ENCODE peak calls at places on chromosomes 1 and 21, in ten cellular contexts. W, Q, E, J, D, U, Y, O, Z and H are unnamed samples.

GRCh38 chr1:172704446-172705176 is 45.7 kb downstream of the FASLG start:
- DNase-seq in W (no peak), Q (no peak), E (no peak), J (no peak), D (no peak), U (no peak), Y (no peak), O (no peak), Z (no peak), H (no peak)

GRCh38 chr1:85576642-85577420 is 3.7 kb upstream of the CCN1 start:
- DNase-seq in W (peak; percentile 93), Q (peak; percentile 88), E (peak; percentile 76), J (peak; percentile 90), D (peak; percentile 80), U (no peak), Y (peak; percentile 95), O (peak; percentile 81), Z (peak; percentile 88), H (peak; percentile 74)

GRCh38 chr1:19321071-19321470 is 8.9 kb downstream of the SLC66A1 start:
- DNase-seq in W (no peak), Q (no peak), E (no peak), J (no peak), D (no peak), U (no peak), Y (no peak), O (no peak), Z (no peak), H (no peak)

GRCh38 chr1:204495078-204495753 is 611 bp upstream of the PIK3C2B start:
- DNase-seq in W (no peak), Q (no peak), E (no peak), J (no peak), D (no peak), U (no peak), Y (no peak), O (peak; percentile 15), Z (no peak), H (no peak)

GRCh38 chr1:7135463-7135862 is 350.2 kb downstream of the CAMTA1 start:
- DNase-seq in W (peak; percentile 0), Q (no peak), E (no peak), J (no peak), D (no peak), U (no peak), Y (no peak), O (no peak), Z (no peak), H (no peak)

GRCh38 chr1:212234431-212235298 is 50.5 kb upstream of the PPP2R5A start:
- DNase-seq in W (no peak), Q (no peak), E (no peak), J (peak; percentile 12), D (no peak), U (no peak), Y (no peak), O (peak; percentile 42), Z (peak; percentile 98), H (peak; percentile 38)

GRCh38 chr1:64675718-64676345 is 69.0 kb upstream of the RAVER2 start:
- DNase-seq in W (peak; percentile 19), Q (peak; percentile 3), E (no peak), J (peak; percentile 41), D (peak; percentile 12), U (peak; percentile 2), Y (no peak), O (peak; percentile 52), Z (peak; percentile 37), H (no peak)

GRCh38 chr1:94542088-94542671 is 621 bp upstream of the F3 start:
- DNase-seq in W (peak; percentile 43), Q (no peak), E (no peak), J (peak; percentile 62), D (peak; percentile 63), U (no peak), Y (peak; percentile 75), O (peak; percentile 45), Z (peak; percentile 83), H (peak; percentile 72)

GRCh38 chr1:156556354-156556753 is 16.0 kb downstream of the IQGAP3 start:
- DNase-seq in W (no peak), Q (no peak), E (no peak), J (no peak), D (no peak), U (no peak), Y (no peak), O (no peak), Z (no peak), H (no peak)

GRCh38 chr1:55143686-55144085 is 71.5 kb downstream of the USP24 start:
- DNase-seq in W (peak; percentile 51), Q (peak; percentile 59), E (no peak), J (no peak), D (no peak), U (no peak), Y (peak; percentile 85), O (peak; percentile 43), Z (no peak), H (no peak)

GRCh38 chr1:37234941-37235418 is 200.7 kb upstream of the GRIK3 start:
- DNase-seq in W (peak; percentile 92), Q (no peak), E (no peak), J (no peak), D (no peak), U (no peak), Y (peak; percentile 69), O (no peak), Z (no peak), H (no peak)

GRCh38 chr1:201531551-201532425 is 7.1 kb upstream of the NAV1 start:
- DNase-seq in W (peak; percentile 22), Q (no peak), E (no peak), J (peak; percentile 48), D (no peak), U (no peak), Y (no peak), O (no peak), Z (no peak), H (no peak)

GRCh38 chr1:93178418-93178817 is 1.8 kb downstream of the TMED5 start:
- DNase-seq in W (no peak), Q (no peak), E (no peak), J (peak; percentile 22), D (no peak), U (no peak), Y (no peak), O (no peak), Z (peak; percentile 17), H (no peak)

GRCh38 chr21:38888956-38889605 is 83.4 kb downstream of the ETS2 start:
- DNase-seq in W (no peak), Q (no peak), E (no peak), J (no peak), D (no peak), U (no peak), Y (no peak), O (peak; percentile 20), Z (peak; percentile 17), H (no peak)

GRCh38 chr1:214392246-214392645 is 111.3 kb downstream of the SMYD2 start:
- DNase-seq in W (no peak), Q (no peak), E (no peak), J (no peak), D (no peak), U (no peak), Y (no peak), O (no peak), Z (peak; percentile 84), H (no peak)

DNA sequence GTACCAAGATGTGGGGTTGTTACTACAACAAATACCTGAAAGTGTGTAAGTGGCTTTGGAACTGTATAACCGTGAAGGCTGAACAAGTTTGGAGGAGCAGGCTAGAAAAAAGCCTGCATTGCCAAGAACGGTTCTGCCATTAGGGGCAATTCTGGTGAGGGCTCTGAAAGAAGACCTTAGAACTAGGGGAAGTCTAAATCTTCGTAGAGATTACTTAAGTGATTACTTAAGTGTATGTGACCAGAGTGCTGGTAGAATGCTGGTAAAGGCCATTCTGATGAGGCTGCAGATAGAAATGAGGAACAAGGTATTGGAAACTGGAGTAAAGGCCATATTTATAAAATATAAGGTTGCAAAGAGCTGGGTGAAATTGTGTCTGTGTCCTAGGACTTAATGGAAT is 158.0 kb downstream of the CLIC6 start:
- DNase-seq in W (no peak), Q (no peak), E (no peak), J (no peak), D (no peak), U (no peak), Y (no peak), O (peak; percentile 93), Z (no peak), H (no peak)
- H3K36me3 ChIP-seq in W (no peaks in the 10 kb centered on the region), Q (no peaks in the 10 kb centered on the region), E (no peaks in the 10 kb centered on the region), J (peaks cover 66% of the 10 kb centered on the region), D (no peaks in the 10 kb centered on the region), U (peaks cover 41% of the 10 kb centered on the region), Y (no peaks in the 10 kb centered on the region), O (peaks cover 15% of the 10 kb centered on the region), Z (peaks cover 50% of the 10 kb centered on the region), H (no peaks in the 10 kb centered on the region)

DNA sequence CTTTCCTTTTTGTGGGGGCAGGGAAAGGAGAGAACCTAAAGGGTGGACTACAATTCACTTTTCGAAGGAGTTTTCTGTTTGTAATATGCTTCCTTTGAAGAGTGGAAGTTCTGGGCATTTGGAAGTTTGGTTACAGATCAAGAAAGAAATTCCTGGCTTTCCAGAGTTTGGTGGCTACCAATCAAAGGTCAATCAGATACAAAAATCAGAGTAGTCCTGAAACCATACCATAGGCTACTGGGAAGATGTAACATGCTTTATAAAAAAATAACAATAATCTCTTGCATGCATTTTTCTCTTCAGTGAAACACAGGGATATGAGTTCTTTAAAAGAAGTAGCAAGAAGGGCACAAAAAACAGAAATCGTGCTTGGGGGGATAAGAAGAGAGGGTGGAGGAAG is 63.1 kb downstream of the GADD45A start:
- DNase-seq in W (no peak), Q (no peak), E (no peak), J (no peak), D (no peak), U (no peak), Y (no peak), O (no peak), Z (no peak), H (no peak)
- H3K4me3 ChIP-seq in W (no peak overlapping the region), Q (peak overlapping the region; percentile 9), E (no peak overlapping the region), J (no peak overlapping the region), D (no peak overlapping the region), U (no peak overlapping the region), Y (no peak overlapping the region), O (no peak overlapping the region), Z (no peak overlapping the region), H (no peak overlapping the region)

GRCh38 chr1:145828368-145829016 is 4.5 kb downstream of the POLR3C start:
- DNase-seq in W (no peak), Q (no peak), E (no peak), J (no peak), D (no peak), U (no peak), Y (no peak), O (no peak), Z (no peak), H (no peak)
- H3K36me3 ChIP-seq in W (peaks cover 20% of the 10 kb centered on the region), Q (peaks cover 3% of the 10 kb centered on the region), E (peaks cover 8% of the 10 kb centered on the region), J (peaks cover 59% of the 10 kb centered on the region), D (peaks cover 5% of the 10 kb centered on the region), U (peaks cover 62% of the 10 kb centered on the region), Y (peaks cover 73% of the 10 kb centered on the region), O (peaks cover 20% of the 10 kb centered on the region), Z (peaks cover 40% of the 10 kb centered on the region), H (peaks cover 4% of the 10 kb centered on the region)

DNA sequence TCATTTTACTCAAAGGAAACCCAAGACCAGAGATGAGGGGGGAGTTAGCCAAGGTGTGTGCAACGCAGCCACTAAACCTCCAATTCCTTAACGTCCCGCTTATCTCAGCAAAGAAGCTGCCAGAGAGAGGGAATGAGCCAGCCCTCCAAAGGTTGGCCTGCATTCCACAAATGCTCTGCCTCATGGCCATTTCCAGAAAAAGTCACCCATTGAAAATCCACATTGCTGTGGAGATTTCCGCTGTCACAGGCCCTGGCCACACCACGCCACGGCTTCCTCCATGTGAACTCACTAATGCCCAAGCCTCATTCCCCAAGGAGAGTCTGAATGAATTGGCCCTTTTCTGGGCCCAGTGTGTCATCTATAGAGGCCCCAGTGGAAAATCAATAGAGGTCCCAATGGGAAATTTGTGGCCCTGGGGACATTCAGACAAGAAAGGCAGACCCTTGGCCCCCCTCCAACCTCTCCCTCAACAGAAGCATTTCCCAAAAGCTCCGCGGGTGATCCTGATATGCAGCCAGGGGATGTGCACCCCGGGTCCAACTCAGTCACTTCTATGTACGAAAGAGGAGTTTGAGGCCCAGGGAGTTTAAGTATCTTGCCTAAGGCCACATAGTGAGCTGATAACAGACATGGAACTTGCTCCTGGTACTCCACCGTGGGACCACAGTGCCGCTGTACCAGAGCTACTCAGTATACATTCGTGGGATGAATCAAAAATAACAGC is 8.8 kb downstream of the EPHA2 start:
- DNase-seq in W (no peak), Q (peak; percentile 56), E (no peak), J (no peak), D (no peak), U (no peak), Y (no peak), O (peak; percentile 42), Z (peak; percentile 65), H (no peak)
- H3K4me3 ChIP-seq in W (peak overlapping the region; percentile 12), Q (no peak overlapping the region), E (no peak overlapping the region), J (no peak overlapping the region), D (no peak overlapping the region), U (no peak overlapping the region), Y (peak overlapping the region; percentile 59), O (no peak overlapping the region), Z (no peak overlapping the region), H (no peak overlapping the region)